ENCODE peak calls at places on chromosomes 2 and 18, in five cellular contexts. Q is HCT116, T is heart left ventricle, V is IMR-90, B is tibial nerve. C is an unnamed sample.

GRCh38 chr18:74289137-74289536 is 2.6 kb downstream of the CYB5A start:
- DNase-seq in Q (no peak), V (peak), T (no peak), B (no peak), C (no peak)

GRCh38 chr2:224946911-224947310 is 95.4 kb downstream of the DOCK10 start:
- DNase-seq in B (no peak), T (no peak), Q (no peak), V (peak), C (no peak)

GRCh38 chr2:159938375-159938774 is 124.0 kb downstream of the PLA2R1 start:
- DNase-seq in V (no peak), T (no peak), Q (no peak), B (no peak), C (no peak)

GRCh38 chr2:56376699-56377665 is 193.2 kb downstream of the CCDC85A start:
- DNase-seq in V (no peak), Q (no peak), T (no peak), B (no peak), C (no peak)

GRCh38 chr2:15042824-15043223 is 410.3 kb downstream of the LRATD1 start:
- DNase-seq in B (no peak), Q (no peak), V (peak), T (no peak), C (no peak)

GRCh38 chr18:13243363-13243762 is 24.8 kb downstream of the LDLRAD4 start:
- DNase-seq in T (no peak), Q (no peak), B (no peak), V (no peak), C (no peak)

GRCh38 chr2:148680462-148680861 is 35.9 kb downstream of the EPC2 start:
- DNase-seq in Q (no peak), T (no peak), B (no peak), V (peak), C (no peak)

GRCh38 chr2:241703128-241703604 is 1.3 kb downstream of the ING5 start:
- DNase-seq in Q (no peak), B (no peak), T (no peak), V (no peak), C (no peak)

GRCh38 chr2:111624401-111625156 is 259.4 kb downstream of the ANAPC1 start:
- DNase-seq in T (no peak), Q (no peak), B (no peak), V (peak), C (no peak)

GRCh38 chr2:30488012-30488659 is 41.1 kb downstream of the LCLAT1 start:
- DNase-seq in B (no peak), Q (no peak), V (peak), T (no peak), C (no peak)

GRCh38 chr2:177692828-177693269 is 300.3 kb downstream of the AGPS start:
- DNase-seq in T (no peak), V (no peak), B (no peak), Q (no peak), C (no peak)

GRCh38 chr2:160816916-160817315 is 323.3 kb upstream of the RBMS1 start:
- DNase-seq in T (no peak), Q (no peak), B (no peak), V (no peak), C (no peak)

GRCh38 chr2:196309646-196310045 is 138.3 kb upstream of the STK17B start:
- DNase-seq in Q (no peak), B (no peak), V (no peak), T (no peak), C (no peak)

GRCh38 chr2:20642026-20642971 is 8.6 kb downstream of the HS1BP3 start:
- DNase-seq in V (peak), B (peak), Q (peak), T (peak), C (no peak)

GRCh38 chr2:55014962-55015939 is 35.0 kb downstream of the RTN4 start:
- DNase-seq in V (peak), Q (peak), B (peak), T (peak), C (no peak)
- TF ChIP-seq CTCF in V (peak), Q (peak), B (peak), T (peak), C (peak)

DNA sequence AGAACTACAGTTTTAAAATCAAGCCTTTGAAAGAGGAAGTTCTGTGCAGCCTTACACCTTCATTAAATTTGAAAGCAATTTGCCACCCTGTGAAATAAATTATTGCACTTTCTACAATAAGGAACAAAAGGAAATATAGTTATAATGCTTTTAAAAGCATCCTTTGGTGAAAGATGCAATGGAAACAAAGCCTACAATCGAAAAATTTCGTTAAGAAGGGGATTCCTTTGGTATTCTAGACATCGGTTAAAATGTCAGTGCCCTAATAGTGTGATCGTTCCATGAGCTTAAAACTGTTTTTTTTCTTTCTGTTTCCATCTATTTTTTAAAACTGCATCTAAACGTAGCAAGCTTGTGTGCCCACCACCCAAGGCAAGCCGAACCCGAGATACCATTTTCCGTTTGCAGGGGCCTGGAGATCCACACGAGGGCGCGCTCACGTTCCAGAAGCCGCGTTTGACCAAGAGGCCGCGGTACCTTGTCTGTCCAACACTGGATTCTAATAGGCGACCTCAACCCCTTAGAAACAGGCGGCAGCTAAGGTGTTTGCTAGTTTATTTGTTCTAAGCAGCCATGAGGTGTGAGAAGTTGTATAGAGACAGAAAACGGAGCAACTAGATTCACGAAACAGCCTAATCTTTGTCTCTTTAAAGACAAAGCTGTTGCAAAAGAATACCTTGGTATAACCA is 4.0 kb downstream of the HOXD11 start:
- DNase-seq in Q (no peak), T (no peak), V (peak), B (peak), C (no peak)
- TF ChIP-seq POLR2A in Q (no peak), T (no peak), V (no peak), B (no peak), C (no peak)

GRCh38 chr18:31302991-31303390 is 15.0 kb upstream of the DSG1 start:
- DNase-seq in T (no peak), B (no peak), Q (peak), V (peak), C (no peak)
- H3K4me3 ChIP-seq in T (no peak), B (no peak), Q (no peak), V (no peak), C (no peak)

GRCh38 chr2:166382448-166382847 is 6.7 kb upstream of the SCN9A start:
- DNase-seq in Q (no peak), V (no peak), B (no peak), T (no peak), C (no peak)

GRCh38 chr2:166380615-166381014 is 4.9 kb upstream of the SCN9A start:
- DNase-seq in B (no peak), T (no peak), Q (no peak), V (no peak), C (no peak)

GRCh38 chr2:166385313-166385712 is 9.6 kb upstream of the SCN9A start:
- DNase-seq in B (no peak), V (no peak), Q (no peak), T (no peak), C (no peak)

GRCh38 chr2:166388488-166389070 is 12.8 kb upstream of the SCN9A start:
- DNase-seq in Q (no peak), T (no peak), V (peak), B (no peak), C (no peak)

DNA sequence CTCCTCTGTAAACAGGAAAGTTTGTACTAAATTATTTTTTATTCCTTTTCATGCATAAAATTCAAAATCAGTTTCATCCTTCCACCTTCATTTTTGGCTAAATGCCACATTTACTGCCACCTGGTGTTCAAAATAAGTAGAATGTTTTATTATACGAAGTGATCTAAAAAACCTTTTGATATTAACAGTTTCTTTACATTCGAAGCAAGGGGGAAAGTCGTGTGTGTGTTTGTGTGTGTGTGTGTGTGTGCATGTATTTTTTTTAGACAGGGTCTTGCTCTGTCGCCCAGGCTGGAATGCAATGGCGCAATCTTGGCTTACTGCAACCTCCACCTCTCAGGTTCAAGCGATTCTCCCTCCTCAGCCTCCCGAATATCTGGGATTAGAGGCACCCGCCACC is 9.0 kb upstream of the SCN9A start:
- DNase-seq in V (peak), B (no peak), T (no peak), Q (no peak), C (no peak)
- TF ChIP-seq CTCF in V (peak), B (peak), T (peak), Q (no peak), C (peak)

GRCh38 chr2:182917924-182918323 is 51.5 kb upstream of the FRZB start:
- DNase-seq in Q (no peak), V (no peak), T (no peak), B (no peak), C (no peak)

GRCh38 chr2:182918961-182919360 is 52.5 kb upstream of the FRZB start:
- DNase-seq in T (no peak), V (no peak), Q (no peak), B (no peak), C (no peak)

GRCh38 chr2:182920631-182921056 is 54.2 kb upstream of the FRZB start:
- DNase-seq in V (no peak), B (no peak), Q (no peak), T (no peak), C (no peak)

GRCh38 chr2:182921234-182921633 is 54.8 kb upstream of the FRZB start:
- DNase-seq in Q (no peak), V (no peak), T (no peak), B (no peak), C (no peak)

GRCh38 chr2:182920089-182920488 is 53.7 kb upstream of the FRZB start:
- DNase-seq in B (no peak), T (no peak), V (no peak), Q (no peak), C (no peak)
- TF ChIP-seq POLR2A in B (no peak), T (no peak), V (no peak), Q (no peak), C (no peak)

GRCh38 chr18:48932462-48932818 is 18.3 kb downstream of the SMAD7 start:
- DNase-seq in V (no peak), Q (no peak), T (no peak), B (no peak), C (no peak)

GRCh38 chr18:48929951-48930713 is 20.6 kb downstream of the SMAD7 start:
- DNase-seq in V (peak), Q (no peak), B (peak), T (peak), C (no peak)

GRCh38 chr18:48929212-48929612 is 21.6 kb downstream of the SMAD7 start:
- DNase-seq in V (peak), Q (no peak), T (no peak), B (no peak), C (no peak)

GRCh38 chr18:48931680-48932461 is 18.9 kb downstream of the SMAD7 start:
- DNase-seq in T (no peak), Q (no peak), V (no peak), B (no peak), C (no peak)

DNA sequence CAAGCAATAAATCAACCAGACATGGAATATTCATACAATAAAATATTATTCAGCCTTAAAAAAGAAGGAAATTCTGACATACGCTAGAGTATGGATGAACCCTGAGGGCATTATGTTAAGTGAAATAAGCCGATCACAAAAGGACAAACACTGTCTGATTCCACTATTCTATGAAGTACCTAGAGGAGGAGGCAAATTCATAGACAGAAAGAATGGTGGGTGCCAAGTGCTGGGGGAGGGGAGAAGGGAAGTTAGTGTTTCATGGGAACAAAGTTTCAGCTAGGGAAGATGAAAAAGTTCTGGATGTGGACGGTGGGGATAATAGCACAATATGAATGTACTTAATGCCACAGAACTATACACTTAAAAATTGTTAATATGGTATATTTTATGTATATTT is 19.8 kb downstream of the SMAD7 start:
- DNase-seq in B (no peak), Q (no peak), V (no peak), T (no peak), C (no peak)
- H3K4me3 ChIP-seq in B (no peak), Q (no peak), V (no peak), T (no peak), C (no peak)

GRCh38 chr2:99404800-99405669 is 67.8 kb downstream of the EIF5B start:
- DNase-seq in T (no peak), B (no peak), Q (no peak), V (no peak), C (no peak)

GRCh38 chr2:99403084-99403483 is 65.9 kb downstream of the EIF5B start:
- DNase-seq in T (no peak), Q (no peak), B (no peak), V (peak), C (no peak)

GRCh38 chr2:99404039-99404799 is 67.0 kb downstream of the EIF5B start:
- DNase-seq in V (no peak), Q (no peak), T (no peak), B (no peak), C (no peak)

GRCh38 chr2:99401841-99402240 is 64.7 kb downstream of the EIF5B start:
- DNase-seq in Q (no peak), T (no peak), V (no peak), B (no peak), C (no peak)

GRCh38 chr2:99403524-99403923 is 66.3 kb downstream of the EIF5B start:
- DNase-seq in V (no peak), T (peak), Q (no peak), B (no peak), C (no peak)
- TF ChIP-seq CTCF in V (no peak), T (no peak), Q (no peak), B (no peak), C (no peak)

C was measured in esophagus squamous epithelium.